ENCODE peak calls at places on chromosomes 6 and 20, in four cellular contexts. T is nephron progenitor cell, L is progenitor cell of endocrine pancreas, G is H9. X is an unnamed sample.

GRCh38 chr6:135052939-135053338 is 1.7 kb downstream of the HBS1L start:
- DNase-seq in T (no peak), L (no peak), G (no peak), X (no peak)

GRCh38 chr6:35691027-35691824 is 2.5 kb upstream of the FKBP5 start:
- DNase-seq in T (peak; percentile 5), L (no peak), G (no peak), X (no peak)

GRCh38 chr6:79168695-79168980 is 65.8 kb downstream of the HMGN3 start:
- DNase-seq in T (no peak), L (no peak), G (no peak), X (no peak)

GRCh38 chr6:160177220-160177619 is 55.6 kb downstream of the SLC22A1 start:
- DNase-seq in T (no peak), L (no peak), G (no peak), X (no peak)

GRCh38 chr20:4720121-4720976 is 1.4 kb upstream of the PRND start:
- DNase-seq in T (peak; percentile 68), L (peak; percentile 47), G (peak; percentile 70), X (peak; percentile 69)

GRCh38 chr20:8930691-8931090 is 138.2 kb upstream of the PLCB4 start:
- DNase-seq in T (no peak), L (no peak), G (no peak), X (no peak)

GRCh38 chr6:71229466-71229865 is 59.1 kb upstream of the OGFRL1 start:
- DNase-seq in T (no peak), L (no peak), G (no peak), X (no peak)

GRCh38 chr6:16056263-16056870 is 72.5 kb upstream of the MYLIP start:
- DNase-seq in T (no peak), L (no peak), G (no peak), X (no peak)

GRCh38 chr6:122798099-122798641 is 9.1 kb downstream of the SMPDL3A start:
- DNase-seq in T (no peak), L (no peak), G (no peak), X (no peak)

GRCh38 chr20:16005612-16006493 is 567.4 kb downstream of the KIF16B start:
- DNase-seq in T (no peak), L (no peak), G (no peak), X (no peak)

GRCh38 chr6:37651991-37652390 is 45.7 kb downstream of the MDGA1 start:
- DNase-seq in T (no peak), L (no peak), G (no peak), X (no peak)

GRCh38 chr6:142764306-142764705 is 180.7 kb downstream of the HIVEP2 start:
- DNase-seq in T (no peak), L (no peak), G (no peak), X (no peak)

GRCh38 chr6:88641178-88641903 is 322.1 kb downstream of the RNGTT start:
- DNase-seq in T (no peak), L (no peak), G (no peak), X (no peak)

GRCh38 chr6:165511807-165512206 is 151.2 kb downstream of the PDE10A start:
- DNase-seq in T (no peak), L (no peak), G (no peak), X (no peak)

GRCh38 chr6:151514000-151514730 is 20.3 kb downstream of the CCDC170 start:
- DNase-seq in T (no peak), L (no peak), G (no peak), X (no peak)

GRCh38 chr20:20824924-20825584 is 112.6 kb upstream of the RALGAPA2 start:
- DNase-seq in T (peak; percentile 72), L (peak; percentile 36), G (peak; percentile 71), X (peak; percentile 75)

GRCh38 chr20:44334306-44334705 is 2.5 kb upstream of the R3HDML start:
- DNase-seq in T (no peak), L (no peak), G (no peak), X (no peak)

GRCh38 chr20:44331201-44331600 is 5.6 kb upstream of the R3HDML start:
- DNase-seq in T (no peak), L (no peak), G (no peak), X (no peak)

GRCh38 chr20:44326391-44327159 is 10.3 kb upstream of the R3HDML start:
- DNase-seq in T (peak; percentile 44), L (no peak), G (peak; percentile 66), X (no peak)

GRCh38 chr20:44324343-44324742 is 12.5 kb upstream of the R3HDML start:
- DNase-seq in T (no peak), L (no peak), G (no peak), X (peak; percentile 64)

DNA sequence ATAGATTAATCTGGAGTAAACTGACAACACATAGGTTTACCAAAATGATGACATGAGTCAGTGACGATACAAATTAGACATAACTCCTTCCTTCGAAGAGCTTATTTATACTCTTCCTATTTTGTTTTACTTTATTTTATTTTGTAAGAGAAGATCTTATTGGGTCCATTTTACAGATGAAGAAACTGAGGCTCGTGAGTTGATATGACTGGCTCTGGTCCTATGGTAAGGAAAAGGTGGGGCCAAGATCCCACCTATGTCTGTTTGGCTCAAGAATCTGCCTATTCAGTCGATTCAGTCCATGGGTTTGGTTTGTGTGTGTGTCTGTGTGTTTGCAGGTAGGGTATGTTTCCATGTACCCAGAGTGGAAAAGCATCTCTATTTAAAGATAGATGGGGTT is 8.4 kb upstream of the R3HDML start:
- DNase-seq in T (no peak), L (no peak), G (no peak), X (no peak)
- TF ChIP-seq CTCF in T (no peak), L (no peak), G (no peak), X (no peak)

GRCh38 chr6:5191722-5192121 is 69.0 kb downstream of the LYRM4 start:
- DNase-seq in T (no peak), L (no peak), G (no peak), X (no peak)

GRCh38 chr6:5188646-5189045 is 72.1 kb downstream of the LYRM4 start:
- DNase-seq in T (no peak), L (no peak), G (no peak), X (no peak)

GRCh38 chr6:5192135-5192794 is 68.5 kb downstream of the LYRM4 start:
- DNase-seq in T (no peak), L (no peak), G (no peak), X (no peak)

GRCh38 chr6:5191222-5191621 is 69.5 kb downstream of the LYRM4 start:
- DNase-seq in T (no peak), L (no peak), G (no peak), X (no peak)

GRCh38 chr6:5190467-5190866 is 70.3 kb downstream of the LYRM4 start:
- DNase-seq in T (no peak), L (no peak), G (no peak), X (no peak)
- TF ChIP-seq CTCF in T (no peak), L (no peak), G (no peak), X (no peak)

GRCh38 chr20:32438331-32438858 is 80.3 kb downstream of the ASXL1 start:
- DNase-seq in T (no peak), L (no peak), G (no peak), X (no peak)

GRCh38 chr20:32440758-32441078 is 82.6 kb downstream of the ASXL1 start:
- DNase-seq in T (no peak), L (no peak), G (no peak), X (no peak)

GRCh38 chr20:32440069-32440757 is 82.1 kb downstream of the ASXL1 start:
- DNase-seq in T (no peak), L (no peak), G (no peak), X (no peak)

GRCh38 chr20:32437391-32438074 is 79.4 kb downstream of the ASXL1 start:
- DNase-seq in T (no peak), L (no peak), G (no peak), X (no peak)

DNA sequence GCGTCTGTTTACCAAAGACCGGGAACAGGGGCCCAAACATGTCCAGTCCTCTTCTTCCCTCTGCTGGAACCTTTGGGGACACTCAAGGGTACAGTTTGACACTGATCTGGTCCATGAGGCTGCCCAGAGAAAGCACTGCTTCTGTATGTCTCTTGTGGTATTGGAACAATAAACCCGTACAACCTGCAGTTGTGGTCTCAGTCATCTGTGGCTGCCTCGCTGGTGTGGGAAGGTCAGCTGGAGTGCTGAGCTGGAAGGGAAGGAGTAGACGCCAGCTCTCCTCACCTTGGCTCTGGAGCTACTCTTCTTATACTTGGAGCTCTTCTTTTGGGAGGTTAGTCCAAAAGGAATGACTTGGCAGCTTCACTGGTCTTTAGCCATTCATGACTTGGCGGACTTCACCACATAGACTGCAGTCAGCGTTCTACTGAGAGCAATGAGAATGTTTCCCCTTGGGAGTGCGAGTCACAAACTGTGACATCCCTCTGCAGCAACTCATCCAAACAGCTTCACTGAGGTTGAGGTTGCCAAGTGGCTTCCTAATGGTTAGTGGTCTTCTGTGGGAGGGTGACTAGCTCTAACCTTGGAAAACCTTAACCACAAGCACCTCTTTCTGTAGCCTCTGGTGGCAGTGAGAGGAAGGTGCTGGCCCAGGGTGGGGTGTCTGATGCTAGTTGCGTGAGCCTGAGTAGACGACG is 81.2 kb downstream of the ASXL1 start:
- DNase-seq in T (no peak), L (no peak), G (no peak), X (no peak)
- TF ChIP-seq CTCF in T (no peak), L (no peak), G (no peak), X (no peak)

DNA sequence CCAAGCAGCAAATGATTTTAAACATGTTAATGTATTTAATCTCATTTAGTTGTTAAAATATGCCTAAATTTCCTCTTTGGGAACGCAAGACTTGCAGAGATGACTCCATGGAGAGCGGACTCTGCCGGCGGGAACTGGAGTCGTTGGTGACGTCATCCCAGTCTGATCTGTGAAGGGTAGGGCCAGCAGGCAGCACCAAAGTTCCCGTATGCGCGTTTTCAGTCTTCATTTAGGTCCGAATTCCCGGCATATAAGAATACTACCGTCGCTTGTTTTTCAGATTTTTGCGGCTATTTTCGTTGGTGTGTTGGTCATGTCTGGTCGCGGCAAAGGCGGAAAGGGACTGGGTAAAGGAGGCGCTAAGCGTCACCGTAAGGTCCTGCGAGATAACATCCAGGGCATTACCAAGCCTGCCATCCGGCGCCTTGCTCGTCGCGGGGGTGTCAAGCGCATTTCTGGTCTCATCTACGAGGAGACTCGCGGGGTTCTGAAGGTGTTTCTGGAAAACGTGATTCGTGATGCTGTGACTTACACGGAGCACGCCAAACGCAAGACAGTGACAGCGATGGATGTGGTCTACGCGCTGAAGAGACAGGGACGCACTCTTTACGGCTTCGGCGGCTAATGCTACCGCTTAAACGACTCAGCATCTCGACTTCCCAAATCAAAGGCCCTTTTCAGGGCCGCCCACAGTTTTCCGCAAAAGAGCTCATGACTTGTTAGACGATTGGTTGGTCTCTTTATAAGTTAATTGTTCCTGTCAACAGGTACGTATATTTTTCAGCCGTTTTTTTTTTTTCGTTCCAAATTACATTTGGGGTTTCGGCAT is 117.3 kb downstream of the HFE start:
- DNase-seq in T (peak; percentile 84), L (peak; percentile 81), G (peak; percentile 97), X (peak; percentile 87)
- TF ChIP-seq CTCF in T (no peak), L (peak; percentile 36), G (no peak), X (no peak)

GRCh38 chr6:39617023-39617422 is 108.2 kb downstream of the KIF6 start:
- DNase-seq in T (no peak), L (no peak), G (no peak), X (no peak)

GRCh38 chr6:39615622-39616021 is 109.6 kb downstream of the KIF6 start:
- DNase-seq in T (no peak), L (no peak), G (no peak), X (no peak)

GRCh38 chr6:39614393-39614792 is 110.8 kb downstream of the KIF6 start:
- DNase-seq in T (no peak), L (no peak), G (no peak), X (no peak)

DNA sequence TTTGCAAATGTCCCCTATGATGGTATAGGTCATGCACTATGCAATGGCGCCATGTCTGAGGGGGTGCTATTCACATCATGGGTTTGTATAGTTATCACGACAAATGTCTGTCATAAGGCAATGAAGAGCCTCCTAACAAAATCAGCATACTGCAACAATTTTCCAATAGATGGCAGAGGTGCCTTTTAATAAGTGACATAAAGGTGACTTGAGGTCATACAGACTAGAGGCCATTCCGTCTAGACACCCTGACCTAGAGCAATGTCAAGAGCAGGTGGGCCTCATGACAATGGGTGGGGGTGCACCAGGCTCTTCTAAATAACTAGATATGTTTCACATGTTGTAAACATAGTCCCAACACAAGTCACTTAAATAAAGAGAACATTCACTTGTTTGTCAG is 107.7 kb downstream of the KIF6 start:
- DNase-seq in T (no peak), L (no peak), G (no peak), X (no peak)
- TF ChIP-seq CTCF in T (no peak), L (no peak), G (no peak), X (no peak)